ENCODE peak calls at places on chromosomes 4 and X, in nine cellular contexts. P, Y, Q, C, R, B, E, A and Z are unnamed samples.

GRCh38 chrX:643911-644303 is 13.3 kb downstream of the SHOX start:
- DNase-seq in P (no peak), E (no peak), A (no peak), Y (no peak), R (no peak), Q (no peak), B (no peak), C (no peak), Z (no peak)

GRCh38 chr4:36235306-36235705 is 9.0 kb downstream of the ARAP2 start:
- DNase-seq in E (peak), B (peak), C (no peak), Y (no peak), Q (peak), R (no peak), A (no peak), P (no peak), Z (no peak)

GRCh38 chr4:145069361-145069760 is 28.6 kb downstream of the ANAPC10 start:
- DNase-seq in Y (no peak), B (peak), C (no peak), Q (peak), R (no peak), P (no peak), A (no peak), E (peak), Z (peak)

GRCh38 chr4:139084425-139085093 is 69.0 kb downstream of the NOCT start:
- DNase-seq in R (peak), B (no peak), P (no peak), E (no peak), C (no peak), A (no peak), Y (no peak), Q (no peak), Z (no peak)

GRCh38 chrX:2463973-2464676 is 36.7 kb downstream of the DHRSX start:
- DNase-seq in Y (no peak), C (no peak), R (peak), P (no peak), Q (no peak), A (no peak), E (peak), B (no peak), Z (no peak)

GRCh38 chrX:148333989-148334388 is 166.4 kb upstream of the AFF2 start:
- DNase-seq in Q (no peak), B (no peak), R (no peak), A (peak), Y (no peak), P (no peak), C (no peak), E (no peak), Z (no peak)

GRCh38 chrX:48897157-48897620 is 379 bp downstream of the TIMM17B start:
- DNase-seq in Q (peak), A (peak), E (peak), B (peak), Y (peak), C (peak), P (peak), R (peak), Z (peak)

GRCh38 chr4:4704267-4704666 is 155.2 kb upstream of the MSX1 start:
- DNase-seq in R (no peak), E (no peak), A (no peak), Y (no peak), Q (no peak), P (no peak), C (no peak), B (no peak), Z (no peak)

GRCh38 chr4:62250100-62250499 is 1050.0 kb downstream of the ADGRL3 start:
- DNase-seq in Y (no peak), A (no peak), Q (no peak), B (no peak), C (peak), E (no peak), R (no peak), P (no peak), Z (no peak)

GRCh38 chr4:152360045-152360410 is 175.9 kb downstream of the FBXW7 start:
- DNase-seq in A (no peak), B (peak), C (no peak), R (no peak), E (no peak), Y (no peak), P (no peak), Q (no peak), Z (peak)

GRCh38 chr4:85968945-85969830 is 390.7 kb downstream of the MAPK10 start:
- DNase-seq in R (peak), Q (peak), P (no peak), B (peak), C (peak), A (peak), Y (peak), E (peak), Z (peak)

GRCh38 chr4:151968643-151969042 is 207.8 kb upstream of the GATB start:
- DNase-seq in R (no peak), E (no peak), C (no peak), A (no peak), P (no peak), Q (no peak), B (no peak), Y (no peak), Z (no peak)

GRCh38 chrX:41688154-41688553 is 619 bp upstream of the GPR34 start:
- DNase-seq in Q (no peak), R (no peak), P (no peak), E (no peak), B (no peak), A (no peak), Y (no peak), C (no peak), Z (no peak)

GRCh38 chr4:128287159-128287870 is at the start of gene PGRMC2:
- DNase-seq in A (no peak), B (peak), C (peak), P (no peak), Y (peak), E (peak), R (peak), Q (no peak), Z (peak)

GRCh38 chr4:88792268-88792781 is 94.7 kb upstream of the NAP1L5 start:
- DNase-seq in A (no peak), Y (no peak), R (no peak), Q (peak), C (no peak), B (peak), E (peak), P (no peak), Z (peak)

GRCh38 chr4:17662694-17663093 is 48.3 kb downstream of the MED28 start:
- DNase-seq in A (no peak), C (peak), Q (peak), P (no peak), E (peak), B (peak), Y (no peak), R (no peak), Z (no peak)

GRCh38 chr4:117577686-117578085 is 456.6 kb upstream of the NDST3 start:
- DNase-seq in Y (no peak), E (peak), P (no peak), R (no peak), A (no peak), B (peak), C (no peak), Q (no peak), Z (peak)

GRCh38 chrX:45771114-45771513 is 570.4 kb upstream of the DIPK2B start:
- DNase-seq in Q (peak), B (peak), E (peak), C (no peak), Y (no peak), A (peak), P (no peak), R (no peak), Z (peak)

GRCh38 chr4:181702864-181703263 is 540.3 kb upstream of the TENM3 start:
- DNase-seq in Y (no peak), C (no peak), R (no peak), Q (no peak), P (no peak), B (no peak), E (no peak), A (no peak), Z (no peak)

GRCh38 chrX:72243472-72243871 is 4.6 kb upstream of the ERCC6L start:
- DNase-seq in B (peak), E (peak), A (peak), Q (peak), R (no peak), C (no peak), Y (no peak), P (no peak), Z (peak)

GRCh38 chr4:127560755-127561154 is 72.0 kb upstream of the INTU start:
- DNase-seq in P (no peak), Q (no peak), B (no peak), R (no peak), A (no peak), C (no peak), E (peak), Y (no peak), Z (no peak)

GRCh38 chr4:120066182-120066524 is 495 bp downstream of the MAD2L1 start:
- DNase-seq in R (no peak), P (peak), Y (no peak), C (peak), A (no peak), E (peak), B (peak), Q (no peak), Z (no peak)

GRCh38 chr4:183402771-183403170 is 41.7 kb upstream of the CDKN2AIP start:
- DNase-seq in Y (no peak), A (no peak), B (peak), R (no peak), C (no peak), P (no peak), Q (no peak), E (peak), Z (no peak)

GRCh38 chr4:119559044-119559647 is 69.5 kb downstream of the PDE5A start:
- DNase-seq in R (peak), Q (peak), C (peak), Y (no peak), B (peak), E (peak), P (peak), A (peak), Z (peak)

GRCh38 chrX:30702736-30703135 is 49.5 kb downstream of the GK start:
- DNase-seq in B (no peak), Q (no peak), A (no peak), P (no peak), R (no peak), Y (no peak), C (no peak), E (peak), Z (peak)

GRCh38 chr4:109155682-109156243 is 146.7 kb downstream of the COL25A1 start:
- DNase-seq in A (no peak), C (no peak), E (peak), B (no peak), P (no peak), Y (peak), Q (no peak), R (no peak), Z (peak)

GRCh38 chr4:115201042-115201330 is 87.6 kb upstream of the NDST4 start:
- DNase-seq in C (no peak), Y (no peak), Q (no peak), P (no peak), E (no peak), R (no peak), A (no peak), B (no peak), Z (no peak)

GRCh38 chrX:129932792-129933321 is 26.9 kb downstream of the UTP14A start:
- DNase-seq in Y (no peak), E (no peak), R (peak), A (no peak), Q (no peak), C (no peak), P (no peak), B (peak), Z (peak)

GRCh38 chrX:129932137-129932791 is 26.3 kb downstream of the UTP14A start:
- DNase-seq in Q (peak), C (peak), Y (peak), P (no peak), B (peak), R (peak), E (peak), A (peak), Z (peak)

GRCh38 chrX:129934461-129934860 is 28.5 kb downstream of the UTP14A start:
- DNase-seq in P (no peak), Q (no peak), Y (no peak), C (no peak), A (no peak), B (no peak), R (no peak), E (no peak), Z (no peak)

GRCh38 chrX:129934952-129935351 is 29.0 kb downstream of the UTP14A start:
- DNase-seq in A (no peak), E (no peak), Q (no peak), Y (no peak), P (no peak), B (no peak), C (no peak), R (no peak), Z (no peak)

DNA sequence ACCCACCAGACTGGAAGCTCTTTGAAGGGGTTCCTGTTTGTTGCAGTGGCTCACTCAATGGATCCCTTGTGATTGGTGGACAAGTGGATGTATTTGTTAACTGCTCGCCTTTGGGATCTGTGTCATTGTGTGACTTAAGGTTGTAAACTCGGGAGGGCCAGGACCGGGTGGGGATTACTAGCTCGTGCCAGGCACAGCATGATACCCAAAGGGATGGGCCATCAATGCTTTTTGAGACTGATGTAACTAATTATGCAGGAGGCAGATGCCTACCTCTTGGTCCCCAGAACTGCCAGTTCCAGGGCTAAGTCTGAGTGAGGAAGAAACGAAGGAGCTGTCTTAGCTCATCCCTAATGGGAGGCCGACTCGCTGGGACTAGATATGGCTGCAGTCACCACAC is 27.7 kb downstream of the UTP14A start:
- DNase-seq in P (no peak), E (no peak), A (no peak), B (no peak), Y (no peak), Q (no peak), R (no peak), C (no peak), Z (no peak)
- H3K4me3 ChIP-seq in P (no peak), E (no peak), A (no peak), B (no peak), Y (no peak), Q (no peak), R (no peak), C (no peak), Z (no peak)

GRCh38 chrX:135425026-135425425 is 3.3 kb downstream of the SMIM10L2A start:
- DNase-seq in R (no peak), E (no peak), Y (no peak), C (no peak), P (no peak), Q (no peak), A (no peak), B (no peak), Z (no peak)

GRCh38 chrX:135421537-135421931 is 210 bp upstream of the SMIM10L2A start:
- DNase-seq in P (peak), E (peak), B (peak), C (peak), Y (peak), Q (peak), R (peak), A (peak), Z (peak)

GRCh38 chrX:135424469-135424868 is 2.7 kb downstream of the SMIM10L2A start:
- DNase-seq in B (no peak), Y (no peak), Q (no peak), C (no peak), R (no peak), E (no peak), P (no peak), A (no peak), Z (no peak)

GRCh38 chrX:135420831-135421230 is 913 bp upstream of the SMIM10L2A start:
- DNase-seq in P (no peak), R (no peak), Q (no peak), E (no peak), Y (no peak), B (no peak), A (no peak), C (no peak), Z (no peak)

GRCh38 chrX:135421932-135422809 is at the start of gene SMIM10L2A:
- DNase-seq in R (peak), P (no peak), C (no peak), E (no peak), Y (no peak), Q (no peak), A (no peak), B (no peak), Z (no peak)
- H3K9ac ChIP-seq in R (peak), P (peak), C (no peak), E (no peak), Y (peak), Q (no peak), A (no peak), B (no peak), Z (no peak)

GRCh38 chrX:115533485-115533884 is 27.5 kb upstream of the PLS3 start:
- DNase-seq in B (no peak), R (no peak), A (no peak), Q (no peak), P (no peak), Y (no peak), E (no peak), C (no peak), Z (peak)

GRCh38 chrX:115535421-115535820 is 25.6 kb upstream of the PLS3 start:
- DNase-seq in Y (no peak), A (peak), B (no peak), Q (no peak), P (no peak), E (no peak), R (no peak), C (no peak), Z (no peak)

GRCh38 chrX:115534383-115534782 is 26.6 kb upstream of the PLS3 start:
- DNase-seq in E (no peak), B (no peak), R (no peak), P (no peak), C (no peak), A (no peak), Y (no peak), Q (no peak), Z (no peak)

GRCh38 chrX:115535844-115536243 is 25.1 kb upstream of the PLS3 start:
- DNase-seq in Q (no peak), R (no peak), B (no peak), P (no peak), C (no peak), E (no peak), A (peak), Y (no peak), Z (no peak)

GRCh38 chrX:115531818-115532403 is 29.1 kb upstream of the PLS3 start:
- DNase-seq in Q (peak), B (peak), A (peak), Y (no peak), R (no peak), E (peak), C (no peak), P (no peak), Z (no peak)
- H3K4me3 ChIP-seq in Q (no peak), B (no peak), A (no peak), Y (no peak), R (no peak), E (no peak), C (no peak), P (no peak), Z (no peak)

DNA sequence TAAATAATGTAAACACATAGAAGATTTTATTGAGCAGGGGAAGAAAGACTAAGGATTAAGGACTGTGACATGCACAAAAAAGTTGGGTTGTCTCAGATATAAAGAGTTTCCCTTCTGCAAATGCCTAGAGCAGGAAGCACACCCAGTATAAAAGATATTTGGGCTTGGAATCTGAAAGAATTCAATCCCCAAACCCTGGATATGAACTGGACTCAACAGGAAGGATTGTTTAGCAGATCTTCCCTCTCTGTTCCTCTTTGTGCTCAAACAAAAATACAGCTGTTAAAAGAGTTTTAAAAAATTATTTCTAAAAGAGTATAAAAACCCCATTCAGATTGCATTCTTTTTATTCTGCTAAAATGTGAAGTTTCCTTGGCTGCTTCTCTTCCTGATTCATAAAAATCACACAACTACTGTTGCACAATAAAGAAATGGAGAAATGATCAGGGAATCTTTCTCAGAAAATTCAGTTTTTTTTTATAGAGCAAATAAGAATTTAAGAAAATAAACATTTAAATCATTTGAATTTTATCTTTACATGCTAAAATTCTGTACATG is 71.4 kb downstream of the PDLIM5 start:
- DNase-seq in Q (no peak), E (no peak), Y (no peak), R (no peak), C (no peak), P (no peak), B (no peak), A (no peak), Z (peak)
- H3K9ac ChIP-seq in Q (no peak), E (no peak), Y (no peak), R (no peak), C (no peak), P (no peak), B (no peak), A (no peak), Z (peak)

DNA sequence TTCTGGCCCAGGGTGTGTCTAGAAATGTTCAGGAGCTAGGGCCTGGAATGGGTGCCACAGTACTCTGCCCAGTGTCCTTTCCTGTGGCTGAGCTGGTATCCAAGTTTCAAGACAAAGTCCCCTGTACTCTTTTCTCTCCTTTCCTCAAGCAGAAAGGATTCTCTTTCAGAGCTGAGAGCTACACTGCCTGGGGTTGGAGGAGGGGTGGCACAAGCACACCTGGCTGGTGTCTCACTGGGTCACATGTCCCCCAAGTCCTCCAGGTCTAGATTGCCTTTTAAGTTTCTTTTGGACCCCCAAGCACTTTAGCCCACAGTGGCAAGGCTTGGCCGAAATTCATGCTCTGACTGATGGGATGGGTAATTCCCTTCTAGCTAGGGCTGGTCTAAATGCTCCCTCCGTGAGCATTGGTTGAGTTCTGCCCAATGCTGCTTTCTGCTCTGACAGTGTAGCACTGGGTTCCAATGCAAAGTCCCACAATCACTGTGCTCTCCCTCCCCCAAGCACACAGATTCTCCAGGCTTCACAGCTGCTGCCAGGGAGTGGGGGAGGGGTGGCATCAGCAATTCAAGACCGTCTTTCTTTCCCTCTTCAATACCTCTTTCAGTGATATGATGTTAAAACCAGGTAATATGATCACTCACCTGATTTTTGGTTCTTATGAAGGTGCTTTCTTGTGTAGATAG is 47.8 kb downstream of the BEX3 start:
- DNase-seq in A (no peak), Y (no peak), B (no peak), Q (no peak), P (no peak), R (no peak), C (no peak), E (no peak), Z (no peak)
- H3K4me3 ChIP-seq in A (no peak), Y (no peak), B (no peak), Q (no peak), P (no peak), R (no peak), C (no peak), E (no peak), Z (no peak)

DNA sequence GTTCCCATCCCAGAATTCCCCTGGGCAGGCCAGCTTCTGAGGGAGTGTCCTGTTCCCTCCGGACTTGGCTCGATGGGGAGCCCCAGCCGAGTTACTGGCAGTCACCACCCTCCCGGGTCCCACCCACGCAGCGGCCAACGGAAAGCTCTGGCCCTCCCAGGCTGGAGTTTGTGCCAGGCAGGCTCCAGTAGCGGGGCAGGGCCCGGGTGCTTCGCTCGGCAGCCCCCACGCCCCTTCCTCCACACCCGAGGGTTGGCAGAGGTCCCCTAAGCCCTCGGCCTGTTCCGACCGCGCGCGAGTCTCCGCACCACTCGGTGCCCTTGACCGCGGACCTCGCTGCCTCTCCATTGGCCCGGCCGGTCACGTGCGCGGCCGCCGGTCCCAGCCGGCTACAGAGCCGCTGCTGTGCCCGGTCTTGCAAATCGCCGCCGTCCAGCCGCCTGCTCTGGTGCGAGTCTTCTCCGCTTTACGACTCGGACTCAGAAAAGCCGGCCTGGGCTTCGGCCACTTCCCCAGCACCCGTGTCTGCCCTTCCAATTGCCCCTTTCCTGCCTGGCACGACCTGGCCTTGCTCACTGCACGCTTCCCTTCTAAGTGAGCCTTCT is 20.8 kb upstream of the MTM1 start:
- DNase-seq in Y (no peak), A (peak), Q (no peak), R (peak), E (peak), P (no peak), B (no peak), C (peak), Z (peak)
- H3K9ac ChIP-seq in Y (peak), A (no peak), Q (no peak), R (no peak), E (peak), P (peak), B (no peak), C (peak), Z (peak)

GRCh38 chr4:102823464-102823863 is 3.9 kb downstream of the UBE2D3 start:
- DNase-seq in A (no peak), B (no peak), P (no peak), Q (no peak), R (no peak), Y (no peak), E (no peak), C (no peak), Z (no peak)
- H3K4me3 ChIP-seq in A (no peak), B (peak), P (no peak), Q (peak), R (peak), Y (no peak), E (peak), C (peak), Z (peak)